ENCODE peak calls at places on chromosome 10, in four cellular contexts. One of them, this sample, is unnamed.
A peak's percentile ranks its signal among the peaks of the same experiment; 100 is the strongest.

GRCh38 chr10:123318516-123318915 is 164.3 kb downstream of the BUB3 start:
- DNase-seq in Panc1: no peak
- DNase-seq in cardiac fibroblast: no peak
- DNase-seq in astrocyte of the spinal cord: no peak
- DNase-seq in this sample: no peak

GRCh38 chr10:58896229-58896628 is 280.2 kb upstream of the PHYHIPL start:
- DNase-seq in cardiac fibroblast: no peak
- DNase-seq in astrocyte of the spinal cord: no peak
- DNase-seq in Panc1: no peak
- DNase-seq in this sample: no peak

GRCh38 chr10:59844436-59844835 is 61.9 kb downstream of the CCDC6 start:
- DNase-seq in cardiac fibroblast: no peak
- DNase-seq in astrocyte of the spinal cord: no peak
- DNase-seq in Panc1: no peak
- DNase-seq in this sample: no peak

GRCh38 chr10:44282606-44283300 is 102.1 kb downstream of the CXCL12 start:
- DNase-seq in astrocyte of the spinal cord: no peak
- DNase-seq in cardiac fibroblast: no peak
- DNase-seq in Panc1: no peak
- DNase-seq in this sample: no peak

GRCh38 chr10:96047004-96047649 is 3.7 kb downstream of the CCNJ start:
- DNase-seq in astrocyte of the spinal cord: no peak
- DNase-seq in cardiac fibroblast: no peak
- DNase-seq in Panc1: no peak
- DNase-seq in this sample: no peak

GRCh38 chr10:68598978-68599753 is 39.0 kb downstream of the TET1 start:
- DNase-seq in astrocyte of the spinal cord: peak; percentile 43
- DNase-seq in cardiac fibroblast: peak; percentile 78
- DNase-seq in Panc1: no peak
- DNase-seq in this sample: peak; percentile 82

GRCh38 chr10:98460837-98461499 is 14.2 kb upstream of the HPS1 start:
- DNase-seq in cardiac fibroblast: peak; percentile 87
- DNase-seq in astrocyte of the spinal cord: peak; percentile 88
- DNase-seq in Panc1: peak; percentile 84
- DNase-seq in this sample: peak; percentile 94

GRCh38 chr10:33163941-33164824 is 170.3 kb downstream of the NRP1 start:
- DNase-seq in Panc1: no peak
- DNase-seq in astrocyte of the spinal cord: peak; percentile 56
- DNase-seq in cardiac fibroblast: no peak
- DNase-seq in this sample: no peak

GRCh38 chr10:17453377-17454091 is 861 bp downstream of the ST8SIA6 start:
- DNase-seq in Panc1: no peak
- DNase-seq in cardiac fibroblast: peak; percentile 20
- DNase-seq in astrocyte of the spinal cord: peak; percentile 44
- DNase-seq in this sample: no peak

GRCh38 chr10:127990846-127991542 is 84.1 kb downstream of the PTPRE start:
- DNase-seq in Panc1: no peak
- DNase-seq in cardiac fibroblast: peak; percentile 91
- DNase-seq in astrocyte of the spinal cord: peak; percentile 94
- DNase-seq in this sample: peak; percentile 71

GRCh38 chr10:25455980-25456567 is 281.3 kb downstream of the GPR158 start:
- DNase-seq in astrocyte of the spinal cord: no peak
- DNase-seq in cardiac fibroblast: peak; percentile 96
- DNase-seq in Panc1: no peak
- DNase-seq in this sample: peak; percentile 49

GRCh38 chr10:1172256-1172975 is 116.2 kb downstream of the WDR37 start:
- DNase-seq in Panc1: no peak
- DNase-seq in astrocyte of the spinal cord: no peak
- DNase-seq in cardiac fibroblast: no peak
- DNase-seq in this sample: no peak

GRCh38 chr10:14173706-14174594 is 156.8 kb downstream of the FRMD4A start:
- DNase-seq in Panc1: no peak
- DNase-seq in astrocyte of the spinal cord: peak; percentile 40
- DNase-seq in cardiac fibroblast: peak; percentile 5
- DNase-seq in this sample: peak; percentile 0

GRCh38 chr10:4254101-4254994 is 469.3 kb upstream of the KLF6 start:
- DNase-seq in Panc1: no peak
- DNase-seq in astrocyte of the spinal cord: peak; percentile 86
- DNase-seq in cardiac fibroblast: peak; percentile 88
- DNase-seq in this sample: peak; percentile 90

GRCh38 chr10:69994262-69994661 is 58.4 kb upstream of the MACROH2A2 start:
- DNase-seq in cardiac fibroblast: peak; percentile 58
- DNase-seq in Panc1: no peak
- DNase-seq in astrocyte of the spinal cord: peak; percentile 18
- DNase-seq in this sample: peak; percentile 47

GRCh38 chr10:70886921-70887665 is 1.3 kb downstream of the PCBD1 start:
- DNase-seq in astrocyte of the spinal cord: no peak
- DNase-seq in Panc1: no peak
- DNase-seq in cardiac fibroblast: no peak
- DNase-seq in this sample: no peak

GRCh38 chr10:11058965-11059364 is 41.3 kb downstream of the CELF2 start:
- DNase-seq in Panc1: no peak
- DNase-seq in astrocyte of the spinal cord: peak; percentile 23
- DNase-seq in cardiac fibroblast: no peak
- DNase-seq in this sample: peak; percentile 33

GRCh38 chr10:108050626-108051025 is 886.1 kb upstream of the SORCS1 start:
- DNase-seq in Panc1: no peak
- DNase-seq in cardiac fibroblast: no peak
- DNase-seq in astrocyte of the spinal cord: no peak
- DNase-seq in this sample: no peak

GRCh38 chr10:73857446-73857845 is 16.9 kb downstream of the CAMK2G start:
- DNase-seq in astrocyte of the spinal cord: peak; percentile 66
- DNase-seq in Panc1: no peak
- DNase-seq in cardiac fibroblast: no peak
- DNase-seq in this sample: no peak

GRCh38 chr10:88557659-88558058 is 25.5 kb downstream of the RNLS start:
- DNase-seq in astrocyte of the spinal cord: peak; percentile 80
- DNase-seq in Panc1: no peak
- DNase-seq in cardiac fibroblast: peak; percentile 57
- DNase-seq in this sample: peak; percentile 79

DNA sequence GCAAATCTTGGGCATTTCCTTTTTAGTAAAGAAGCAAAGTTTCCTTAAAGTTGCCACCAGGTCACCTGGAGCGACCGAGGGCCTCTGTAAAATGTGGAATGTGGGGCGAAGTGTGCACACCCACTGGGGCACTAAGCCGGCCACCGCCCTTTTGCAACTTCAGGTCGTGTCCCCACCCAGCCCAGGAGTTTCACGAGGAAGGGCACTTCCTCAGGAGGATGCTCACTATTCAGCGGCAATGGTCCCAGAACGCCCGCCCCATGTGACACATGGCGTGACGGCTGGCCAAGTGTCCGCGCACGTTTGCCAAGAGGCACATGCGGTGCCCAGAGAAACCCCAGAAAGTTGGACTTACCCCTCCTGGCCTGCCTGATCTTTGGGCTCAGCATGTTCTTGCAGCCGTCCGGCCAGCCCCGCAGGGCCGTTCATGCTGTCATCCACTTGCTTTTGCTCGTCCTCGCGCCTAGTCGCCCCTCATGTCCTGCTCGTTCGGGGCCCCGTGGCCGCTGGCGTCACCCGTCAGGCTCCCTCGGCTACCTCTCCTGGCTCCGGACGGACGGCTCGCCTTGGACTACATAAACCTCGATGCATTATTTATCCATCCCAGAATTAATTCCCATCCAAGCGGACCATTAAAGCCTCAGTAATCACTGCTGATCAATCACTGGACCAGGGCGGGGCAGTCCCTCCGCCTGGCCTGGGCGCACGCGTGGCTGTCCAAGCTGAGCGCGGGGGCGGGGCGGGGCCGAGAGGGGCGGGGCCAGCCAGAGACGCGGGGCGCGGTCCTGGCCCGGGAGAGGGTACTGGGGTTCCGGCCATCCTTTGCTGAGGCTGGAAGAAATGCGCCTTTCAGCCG is at the start of gene ARHGAP22:
- DNase-seq in astrocyte of the spinal cord: peak; percentile 52
- DNase-seq in Panc1: no peak
- DNase-seq in cardiac fibroblast: peak; percentile 43
- DNase-seq in this sample: no peak
- H3K4me3 ChIP-seq in astrocyte of the spinal cord: peak within 1 kb of the TSS; percentile 81
- H3K4me3 ChIP-seq in Panc1: peak within 1 kb of the TSS; percentile 68
- H3K4me3 ChIP-seq in cardiac fibroblast: peak within 1 kb of the TSS; percentile 77
- H3K4me3 ChIP-seq in this sample: peak within 1 kb of the TSS; percentile 88

DNA sequence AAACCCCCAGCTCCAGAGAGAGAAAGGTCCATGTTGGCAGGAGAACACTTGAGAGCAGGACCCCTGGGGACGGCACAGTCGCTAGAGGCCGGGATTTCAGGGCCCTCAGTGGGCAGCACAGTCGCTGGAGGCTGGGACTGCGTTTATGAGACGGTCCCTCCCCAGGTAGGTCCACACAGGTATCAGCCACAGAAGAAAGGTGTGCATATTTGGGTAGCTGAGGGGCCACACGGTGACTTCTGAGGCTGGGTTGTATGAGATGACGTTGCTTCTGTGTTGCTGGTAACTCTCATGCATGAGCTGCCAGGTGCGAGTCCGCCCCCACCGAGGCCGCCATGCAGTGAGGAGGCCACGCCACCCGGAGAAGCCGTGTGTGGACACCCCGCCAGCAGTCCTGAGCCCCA is 56.9 kb upstream of the PPP2R2D start:
- DNase-seq in astrocyte of the spinal cord: no peak
- DNase-seq in cardiac fibroblast: no peak
- DNase-seq in Panc1: no peak
- DNase-seq in this sample: no peak
- TF ChIP-seq CTCF in astrocyte of the spinal cord: no peak
- TF ChIP-seq CTCF in cardiac fibroblast: no peak
- TF ChIP-seq CTCF in Panc1: no peak
- TF ChIP-seq CTCF in this sample: no peak

DNA sequence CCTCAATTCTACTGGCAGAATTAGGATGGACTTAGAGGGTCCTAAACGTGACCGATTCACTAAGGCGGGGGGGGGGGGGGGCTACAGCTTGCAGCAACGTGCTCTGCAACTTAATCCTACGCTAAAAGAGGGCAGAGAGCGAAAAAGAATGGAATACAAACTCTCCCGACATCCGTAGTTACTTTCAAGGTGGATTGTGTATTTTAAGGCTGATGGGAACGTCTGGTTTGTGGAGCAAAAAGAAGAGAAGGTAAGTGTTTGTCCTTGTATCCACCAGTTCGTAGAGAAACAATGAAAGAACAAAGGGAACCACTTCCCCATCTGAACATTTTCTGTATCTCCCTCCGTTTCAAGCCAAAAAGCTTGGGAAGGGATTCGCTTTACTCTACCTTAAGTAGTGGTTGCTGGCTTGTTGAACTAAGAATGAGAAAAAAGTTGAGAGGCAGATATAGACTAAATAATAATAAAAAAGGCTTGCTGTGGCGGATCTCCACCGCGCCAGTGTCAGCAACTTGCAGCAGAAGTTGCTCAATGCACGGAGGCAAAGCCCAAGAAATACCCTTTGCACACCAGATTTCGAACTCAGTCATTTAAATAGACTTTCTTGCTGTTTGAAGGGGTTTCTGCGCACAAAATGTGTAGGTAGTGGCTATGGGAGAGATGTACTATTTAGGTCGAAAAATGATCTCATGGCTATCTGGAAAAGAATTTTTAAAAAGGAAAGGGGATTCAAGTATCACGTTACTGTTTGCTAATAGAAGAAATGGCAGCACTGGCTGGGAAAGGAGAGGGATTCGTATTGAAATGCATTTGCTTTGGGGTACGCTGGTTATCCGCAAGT is 736 bp downstream of the SKIDA1 start:
- DNase-seq in astrocyte of the spinal cord: peak; percentile 81
- DNase-seq in Panc1: no peak
- DNase-seq in cardiac fibroblast: peak; percentile 66
- DNase-seq in this sample: peak; percentile 73
- H3K4me3 ChIP-seq in astrocyte of the spinal cord: peak overlapping the region; percentile 63
- H3K4me3 ChIP-seq in Panc1: peak overlapping the region; percentile 78
- H3K4me3 ChIP-seq in cardiac fibroblast: peak overlapping the region; percentile 67
- H3K4me3 ChIP-seq in this sample: peak overlapping the region; percentile 71

GRCh38 chr10:29947701-29948060 is 111.7 kb downstream of the JCAD start:
- DNase-seq in cardiac fibroblast: no peak
- DNase-seq in astrocyte of the spinal cord: no peak
- DNase-seq in Panc1: no peak
- DNase-seq in this sample: no peak
- TF ChIP-seq CTCF in cardiac fibroblast: no peak
- TF ChIP-seq CTCF in astrocyte of the spinal cord: peak; percentile 17
- TF ChIP-seq CTCF in Panc1: no peak
- TF ChIP-seq CTCF in this sample: peak; percentile 13

GRCh38 chr10:9081988-9082387 is 1027.5 kb downstream of the GATA3 start:
- DNase-seq in Panc1: no peak
- DNase-seq in cardiac fibroblast: no peak
- DNase-seq in astrocyte of the spinal cord: no peak
- DNase-seq in this sample: no peak
- H3K4me3 ChIP-seq in Panc1: no peak overlapping the region
- H3K4me3 ChIP-seq in cardiac fibroblast: no peak overlapping the region
- H3K4me3 ChIP-seq in astrocyte of the spinal cord: no peak overlapping the region
- H3K4me3 ChIP-seq in this sample: no peak overlapping the region

GRCh38 chr10:37975407-37975991 is 948 bp downstream of the ZNF25 start:
- DNase-seq in Panc1: no peak
- DNase-seq in cardiac fibroblast: peak; percentile 23
- DNase-seq in astrocyte of the spinal cord: peak; percentile 11
- DNase-seq in this sample: peak; percentile 35

GRCh38 chr10:37972396-37972795 is 4.1 kb downstream of the ZNF25 start:
- DNase-seq in Panc1: no peak
- DNase-seq in astrocyte of the spinal cord: no peak
- DNase-seq in cardiac fibroblast: no peak
- DNase-seq in this sample: no peak

GRCh38 chr10:37976091-37976879 is at the start of gene ZNF25:
- DNase-seq in astrocyte of the spinal cord: peak; percentile 98
- DNase-seq in cardiac fibroblast: peak; percentile 99
- DNase-seq in Panc1: peak; percentile 90
- DNase-seq in this sample: peak; percentile 99

DNA sequence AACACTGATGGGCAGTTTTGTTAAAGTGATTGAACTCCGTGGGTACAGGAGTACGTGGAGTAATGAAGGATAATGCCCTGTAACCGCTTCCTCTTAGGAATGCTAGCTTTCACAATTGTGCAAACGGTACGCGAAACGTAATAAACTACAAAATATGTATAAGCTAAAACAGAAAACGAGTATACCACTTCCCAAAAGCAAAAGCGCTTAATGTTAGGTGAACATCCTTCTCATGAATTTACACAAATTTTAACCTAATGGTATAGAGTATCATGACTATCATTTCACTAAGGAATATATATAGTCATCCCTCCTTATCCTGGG is 395 bp upstream of the ZNF25 start:
- DNase-seq in astrocyte of the spinal cord: no peak
- DNase-seq in cardiac fibroblast: no peak
- DNase-seq in Panc1: no peak
- DNase-seq in this sample: no peak
- TF ChIP-seq CTCF in astrocyte of the spinal cord: no peak
- TF ChIP-seq CTCF in cardiac fibroblast: no peak
- TF ChIP-seq CTCF in Panc1: no peak
- TF ChIP-seq CTCF in this sample: no peak

GRCh38 chr10:22323538-22324305 is 2.8 kb downstream of the BMI1 start:
- DNase-seq in astrocyte of the spinal cord: no peak
- DNase-seq in cardiac fibroblast: no peak
- DNase-seq in Panc1: no peak
- DNase-seq in this sample: no peak
- H3K4me3 ChIP-seq in astrocyte of the spinal cord: no peak overlapping the region
- H3K4me3 ChIP-seq in cardiac fibroblast: no peak overlapping the region
- H3K4me3 ChIP-seq in Panc1: peak overlapping the region; percentile 16
- H3K4me3 ChIP-seq in this sample: no peak overlapping the region

DNA sequence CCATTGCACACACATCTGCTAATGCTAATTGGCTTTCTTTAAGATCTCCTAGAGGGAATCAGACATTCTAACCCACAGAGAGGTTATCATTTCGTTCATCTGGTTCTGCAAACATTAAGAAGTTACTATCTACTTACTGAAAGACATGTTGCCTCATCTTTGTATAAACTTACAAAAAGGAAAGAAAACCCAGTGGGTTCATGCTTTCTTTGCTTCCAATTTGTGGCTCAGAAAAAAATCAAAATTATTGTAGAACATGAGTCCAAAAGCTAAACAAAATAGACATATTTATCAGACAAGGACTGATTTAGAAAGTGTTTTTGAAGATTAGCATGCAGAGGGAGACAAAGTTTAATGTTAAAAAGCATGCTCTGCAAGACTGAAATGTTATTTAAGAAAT is 123.1 kb downstream of the MBL2 start:
- DNase-seq in cardiac fibroblast: no peak
- DNase-seq in Panc1: no peak
- DNase-seq in astrocyte of the spinal cord: no peak
- DNase-seq in this sample: no peak
- TF ChIP-seq CTCF in cardiac fibroblast: no peak
- TF ChIP-seq CTCF in Panc1: no peak
- TF ChIP-seq CTCF in astrocyte of the spinal cord: no peak
- TF ChIP-seq CTCF in this sample: no peak